ENCODE peak calls at places on chromosomes 13 and 19, in five cellular contexts. D, R, U, C and X are unnamed samples. For H3K4me1 and H3K27me3, the result is how much of the 10 kb centered on the place peaks cover.

GRCh38 chr19:50925734-50926133 is 14.5 kb upstream of the KLK4 start:
- DNase-seq in D (no peak), R (no peak), U (no peak), C (no peak), X (peak)

GRCh38 chr13:44191504-44192171 is 182.0 kb upstream of the SERP2 start:
- DNase-seq in D (peak), R (peak), U (no peak), C (peak), X (no peak)

GRCh38 chr13:44617648-44618047 is 41.5 kb upstream of the TSC22D1 start:
- DNase-seq in D (no peak), R (peak), U (no peak), C (no peak), X (no peak)

GRCh38 chr13:20547479-20547908 is 19.5 kb upstream of the IFT88 start:
- DNase-seq in D (no peak), R (no peak), U (no peak), C (no peak), X (no peak)

GRCh38 chr13:109778102-109778542 is 8.3 kb downstream of the IRS2 start:
- DNase-seq in D (no peak), R (peak), U (no peak), C (no peak), X (peak)

GRCh38 chr13:97000295-97000925 is 6.1 kb upstream of the OXGR1 start:
- DNase-seq in D (no peak), R (no peak), U (no peak), C (no peak), X (no peak)

GRCh38 chr13:49933511-49933910 is 2.6 kb downstream of the SPRYD7 start:
- DNase-seq in D (no peak), R (no peak), U (no peak), C (no peak), X (no peak)

GRCh38 chr13:74466015-74466414 is 331.8 kb upstream of the KLF12 start:
- DNase-seq in D (no peak), R (no peak), U (no peak), C (no peak), X (no peak)

GRCh38 chr19:19510432-19510831 is 4.9 kb downstream of the TSSK6 start:
- DNase-seq in D (no peak), R (peak), U (no peak), C (no peak), X (no peak)

GRCh38 chr13:20401958-20402856 is 123.5 kb downstream of the CRYL1 start:
- DNase-seq in D (no peak), R (peak), U (no peak), C (no peak), X (peak)

GRCh38 chr19:38370299-38370698 is 4.1 kb upstream of the PSMD8 start:
- DNase-seq in D (no peak), R (no peak), U (no peak), C (no peak), X (no peak)

GRCh38 chr13:113453962-113454361 is 674 bp upstream of the ADPRHL1 start:
- DNase-seq in D (no peak), R (no peak), U (no peak), C (no peak), X (no peak)

GRCh38 chr13:99873141-99873540 is 98.4 kb downstream of the ZIC5 start:
- DNase-seq in D (no peak), R (no peak), U (no peak), C (no peak), X (no peak)

GRCh38 chr13:77740097-77740496 is 42.6 kb downstream of the SLAIN1 start:
- DNase-seq in D (no peak), R (no peak), U (no peak), C (no peak), X (no peak)

GRCh38 chr13:21813844-21814243 is 143.0 kb downstream of the FGF9 start:
- DNase-seq in D (no peak), R (no peak), U (no peak), C (no peak), X (no peak)

GRCh38 chr13:114130708-114131580 is 1.5 kb downstream of the RASA3 start:
- DNase-seq in D (peak), R (no peak), U (peak), C (no peak), X (peak)

GRCh38 chr13:100544866-100545683 is 43.5 kb downstream of the GGACT start:
- DNase-seq in D (peak), R (no peak), U (no peak), C (no peak), X (no peak)

GRCh38 chr19:38201731-38202130 is 22.3 kb downstream of the DPF1 start:
- DNase-seq in D (no peak), R (no peak), U (no peak), C (no peak), X (no peak)

GRCh38 chr19:16168465-16169081 is 4.8 kb downstream of the CIB3 start:
- DNase-seq in D (no peak), R (no peak), U (no peak), C (no peak), X (no peak)

GRCh38 chr19:40521276-40521675 is 54.5 kb downstream of the SPTBN4 start:
- DNase-seq in D (no peak), R (peak), U (no peak), C (no peak), X (no peak)

GRCh38 chr19:5172859-5173577 is 167.6 kb downstream of the PTPRS start:
- DNase-seq in D (peak), R (peak), U (peak), C (no peak), X (peak)

GRCh38 chr13:99981115-99982020 is at the start of gene ZIC2:
- DNase-seq in D (no peak), R (peak), U (no peak), C (peak), X (no peak)

GRCh38 chr13:41411536-41411935 is 45.8 kb upstream of the RGCC start:
- DNase-seq in D (no peak), R (peak), U (no peak), C (peak), X (peak)

GRCh38 chr13:48252176-48252575 is 19.2 kb downstream of the ITM2B start:
- DNase-seq in D (no peak), R (no peak), U (no peak), C (no peak), X (no peak)

GRCh38 chr13:31862828-31863227 is 123.5 kb downstream of the RXFP2 start:
- DNase-seq in D (no peak), R (no peak), U (no peak), C (no peak), X (no peak)

GRCh38 chr13:94009696-94010095 is 469.8 kb downstream of the DCT start:
- DNase-seq in D (no peak), R (peak), U (no peak), C (no peak), X (no peak)

GRCh38 chr13:100063906-100064305 is 25.0 kb upstream of the PCCA start:
- DNase-seq in D (no peak), R (no peak), U (no peak), C (peak), X (no peak)

GRCh38 chr19:10428996-10429381 is 8.7 kb downstream of the PDE4A start:
- DNase-seq in D (no peak), R (no peak), U (no peak), C (no peak), X (no peak)
- H3K4me1 ChIP-seq in D (under half), R (under half), U (under half), C (under half), X (under half)

GRCh38 chr19:29617336-29618266 is 11.5 kb downstream of the POP4 start:
- DNase-seq in D (no peak), R (no peak), U (no peak), C (no peak), X (no peak)
- H3K27ac ChIP-seq in D (no peak), R (no peak), U (no peak), C (no peak), X (no peak)

GRCh38 chr13:68026077-68026476 is 795.9 kb upstream of the PCDH9 start:
- DNase-seq in D (no peak), R (no peak), U (no peak), C (no peak), X (no peak)

GRCh38 chr13:68027311-68027710 is 797.2 kb upstream of the PCDH9 start:
- DNase-seq in D (no peak), R (no peak), U (no peak), C (no peak), X (no peak)

GRCh38 chr13:68025604-68026003 is 795.5 kb upstream of the PCDH9 start:
- DNase-seq in D (no peak), R (no peak), U (no peak), C (no peak), X (no peak)

DNA sequence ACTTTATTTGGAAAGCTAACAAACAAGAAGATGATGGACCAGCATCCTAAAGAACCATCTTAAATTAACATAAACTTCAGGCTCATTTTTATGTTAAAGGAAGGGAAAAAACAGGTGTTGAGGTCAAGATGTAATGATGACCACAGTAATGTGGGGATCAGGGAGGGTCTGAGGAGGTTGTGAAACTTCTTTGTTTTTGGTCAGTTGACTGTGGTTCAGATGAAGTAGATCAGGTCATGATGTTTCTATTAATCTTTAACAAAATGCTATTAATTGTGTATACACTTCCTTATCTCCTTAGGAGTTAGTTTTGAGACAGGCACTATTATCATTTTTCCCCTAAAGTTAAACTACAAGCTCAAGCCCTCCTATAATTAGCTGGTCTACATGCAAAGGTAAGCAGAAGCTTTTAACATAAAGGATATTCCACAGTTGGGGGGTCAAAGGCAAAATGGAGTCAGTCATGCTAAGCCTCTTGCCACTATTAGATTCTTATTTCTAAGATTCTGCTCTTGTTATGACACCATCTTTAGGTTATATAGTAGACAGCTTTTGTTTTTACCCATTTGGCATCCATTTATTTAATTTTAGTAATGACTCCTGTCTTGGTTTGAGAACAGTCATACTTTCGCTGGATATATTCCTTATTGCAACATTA is 800.1 kb upstream of the PCDH9 start:
- DNase-seq in D (no peak), R (no peak), U (no peak), C (no peak), X (no peak)
- H3K27me3 ChIP-seq in D (under half), R (under half), U (under half), C (under half), X (under half)

GRCh38 chr19:44723299-44723951 is 24.5 kb downstream of the CEACAM16 start:
- DNase-seq in D (no peak), R (no peak), U (no peak), C (no peak), X (no peak)

GRCh38 chr19:44718441-44719261 is 19.7 kb downstream of the CEACAM16 start:
- DNase-seq in D (peak), R (no peak), U (peak), C (peak), X (no peak)

GRCh38 chr19:44722131-44723121 is 23.5 kb downstream of the CEACAM16 start:
- DNase-seq in D (no peak), R (peak), U (no peak), C (no peak), X (no peak)

GRCh38 chr19:44719262-44719701 is 20.3 kb downstream of the CEACAM16 start:
- DNase-seq in D (no peak), R (no peak), U (no peak), C (no peak), X (no peak)

GRCh38 chr19:44720945-44721344 is 22.0 kb downstream of the CEACAM16 start:
- DNase-seq in D (no peak), R (peak), U (no peak), C (no peak), X (no peak)
- H3K4me1 ChIP-seq in D (under half), R (under half), U (under half), C (under half), X (under half)

GRCh38 chr19:49496574-49497008 is 357 bp downstream of the RPS11 start:
- DNase-seq in D (no peak), R (no peak), U (no peak), C (no peak), X (no peak)

GRCh38 chr19:49498475-49498874 is 2.2 kb downstream of the RPS11 start:
- DNase-seq in D (no peak), R (no peak), U (no peak), C (no peak), X (no peak)

GRCh38 chr19:49499030-49499670 is 2.9 kb downstream of the RPS11 start:
- DNase-seq in D (no peak), R (no peak), U (no peak), C (no peak), X (no peak)

GRCh38 chr19:49497047-49497789 is 984 bp downstream of the RPS11 start:
- DNase-seq in D (peak), R (peak), U (no peak), C (no peak), X (no peak)

DNA sequence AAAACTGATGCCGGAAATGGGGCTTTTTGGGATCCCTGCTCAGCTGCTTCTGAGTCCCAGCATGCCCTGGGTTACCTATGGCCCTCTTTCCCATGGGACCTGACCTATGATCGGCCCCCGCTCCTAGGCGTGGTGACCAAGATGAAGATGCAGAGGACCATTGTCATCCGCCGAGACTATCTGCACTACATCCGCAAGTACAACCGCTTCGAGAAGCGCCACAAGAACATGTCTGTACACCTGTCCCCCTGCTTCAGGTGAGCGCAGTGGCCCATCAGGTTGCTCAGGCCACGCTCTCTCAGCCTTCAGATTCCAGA is 1.5 kb downstream of the RPS11 start:
- DNase-seq in D (no peak), R (no peak), U (no peak), C (no peak), X (no peak)
- H3K27ac ChIP-seq in D (peak), R (no peak), U (no peak), C (no peak), X (no peak)

DNA sequence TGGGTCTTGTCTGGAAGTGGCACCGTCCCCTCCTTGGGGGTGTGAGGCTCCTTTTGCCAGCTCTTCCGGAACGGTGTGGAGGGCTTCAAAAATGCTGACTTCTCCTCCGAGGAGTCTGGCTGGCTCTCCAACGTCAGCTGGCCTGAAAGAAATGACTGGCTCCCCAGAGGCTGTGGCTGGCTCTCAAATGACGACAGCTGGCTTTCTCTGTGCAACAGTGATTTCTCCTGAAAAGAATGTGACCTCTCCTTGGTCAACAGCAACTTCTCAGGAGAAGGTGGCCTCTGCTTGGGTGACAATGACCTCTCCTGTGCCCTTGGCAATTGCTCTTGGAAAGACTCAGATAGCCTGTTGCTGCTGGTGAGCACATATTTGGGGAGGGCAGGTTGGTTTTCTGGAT is 29.2 kb downstream of the ONECUT3 start:
- DNase-seq in D (no peak), R (no peak), U (no peak), C (no peak), X (no peak)
- H3K27me3 ChIP-seq in D (under half), R (under half), U (under half), C (under half), X (half or more)

GRCh38 chr19:46408611-46409039 is 4.7 kb downstream of the CCDC8 start:
- DNase-seq in D (peak), R (no peak), U (peak), C (no peak), X (peak)

GRCh38 chr19:46402725-46403124 is 10.6 kb downstream of the CCDC8 start:
- DNase-seq in D (no peak), R (no peak), U (no peak), C (no peak), X (no peak)

GRCh38 chr19:46404039-46404883 is 9.1 kb downstream of the CCDC8 start:
- DNase-seq in D (peak), R (peak), U (no peak), C (no peak), X (peak)

GRCh38 chr19:46407891-46408426 is 5.4 kb downstream of the CCDC8 start:
- DNase-seq in D (no peak), R (no peak), U (no peak), C (no peak), X (no peak)

DNA sequence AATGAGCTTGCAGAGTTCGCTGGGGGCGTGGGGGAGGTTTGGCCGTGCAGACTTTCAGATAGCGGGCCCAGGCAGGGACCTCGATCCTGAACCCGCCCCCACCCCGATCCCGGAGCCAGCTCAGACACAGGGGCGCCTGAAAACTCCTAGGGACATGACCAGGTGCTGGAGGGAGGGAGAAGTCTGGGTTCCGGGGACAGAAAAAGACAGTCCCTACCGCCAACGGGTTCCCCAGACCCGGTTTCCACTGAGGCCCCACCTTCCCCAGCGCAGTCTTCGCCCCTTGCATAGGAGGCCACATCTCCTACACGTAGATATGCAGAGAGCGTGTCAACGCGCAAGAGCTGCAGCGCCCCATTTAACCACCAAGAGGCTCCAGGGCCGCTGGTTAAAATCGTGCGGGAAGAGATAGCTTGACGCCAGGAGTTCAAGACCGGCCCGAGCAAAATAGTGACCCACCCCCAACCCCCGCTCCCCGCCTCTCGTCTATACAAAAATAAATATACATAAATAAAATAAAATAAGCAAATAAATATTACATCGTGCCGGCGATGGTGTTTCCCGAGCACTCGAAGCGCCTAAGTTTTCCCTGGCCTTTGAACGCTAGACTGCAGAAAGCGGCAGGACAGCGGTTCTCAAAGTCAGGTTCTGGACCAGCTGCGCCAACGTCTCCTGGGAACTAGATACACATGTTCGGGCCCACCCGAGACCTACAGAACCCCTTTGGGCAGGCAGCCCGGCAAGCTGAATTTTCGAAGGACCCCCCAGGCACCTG is 8.3 kb downstream of the CCDC8 start:
- DNase-seq in D (no peak), R (peak), U (no peak), C (no peak), X (no peak)
- H3K4me1 ChIP-seq in D (under half), R (under half), U (under half), C (under half), X (under half)

GRCh38 chr19:12796146-12797071 is 5.1 kb downstream of the JUNB start:
- DNase-seq in D (peak), R (peak), U (no peak), C (peak), X (peak)
- H3K27ac ChIP-seq in D (peak), R (no peak), U (peak), C (no peak), X (no peak)

DNA sequence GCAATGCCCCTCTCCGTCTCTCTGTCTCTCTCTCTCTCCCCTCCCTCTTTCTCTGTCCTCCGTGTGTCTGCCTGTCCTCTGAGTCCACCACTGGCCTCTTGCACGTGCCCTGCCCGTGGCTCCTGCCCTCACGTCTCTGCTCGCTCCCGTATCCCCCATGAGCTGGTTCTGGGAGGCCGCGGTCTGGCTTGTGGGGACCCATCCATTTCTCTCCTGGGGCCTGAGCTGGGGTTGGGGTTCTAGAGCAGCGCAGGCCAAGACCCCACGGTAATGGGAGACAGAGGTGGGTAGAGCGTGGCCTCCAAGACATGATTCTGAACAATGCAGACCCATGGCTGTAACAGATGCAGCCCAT is 19.0 kb downstream of the C2CD4C start:
- DNase-seq in D (no peak), R (no peak), U (no peak), C (no peak), X (no peak)
- H3K27me3 ChIP-seq in D (under half), R (under half), U (under half), C (under half), X (under half)